ENCODE peak calls at places on chromosomes 5 and 9, in five cellular contexts. C is iris pigment epithelial cell, X is ELR, U is A549, O is GM03348. M is an unnamed sample.

GRCh38 chr5:72252008-72252407 is 68.0 kb downstream of the MRPS27 start:
- DNase-seq in O (no peak), U (no peak), C (no peak), X (no peak), M (no peak)

GRCh38 chr5:138922494-138922893 is 47.4 kb upstream of the LRRTM2 start:
- DNase-seq in O (no peak), C (no peak), X (no peak), U (no peak), M (no peak)

GRCh38 chr5:72848474-72849428 is 32.3 kb downstream of the TNPO1 start:
- DNase-seq in O (peak), U (peak), X (peak), C (peak), M (no peak)

GRCh38 chr5:73751254-73751914 is 125.4 kb downstream of the ARHGEF28 start:
- DNase-seq in U (no peak), X (no peak), O (no peak), C (no peak), M (no peak)

GRCh38 chr9:27053369-27054057 is 48.0 kb upstream of the LRRC19 start:
- DNase-seq in O (no peak), C (peak), X (no peak), U (peak), M (peak)

GRCh38 chr9:71929223-71929622 is 17.8 kb downstream of the C9orf85 start:
- DNase-seq in U (no peak), C (peak), X (peak), O (peak), M (no peak)

GRCh38 chr9:68827833-68828744 is 123.0 kb downstream of the PIP5K1B start:
- DNase-seq in U (no peak), O (no peak), X (no peak), C (no peak), M (no peak)

GRCh38 chr5:134851307-134851923 is 5.6 kb downstream of the C5orf24 start:
- DNase-seq in U (peak), O (peak), X (peak), C (peak), M (no peak)

GRCh38 chr9:108831496-108832178 is 24.1 kb downstream of the ACTL7B start:
- DNase-seq in X (peak), U (no peak), C (peak), O (no peak), M (no peak)

GRCh38 chr9:93037476-93037971 is 21.0 kb upstream of the SUSD3 start:
- DNase-seq in U (no peak), C (no peak), O (no peak), X (no peak), M (no peak)

M was measured in dermis microvascular lymphatic vessel endothelial cell.